ENCODE peak calls at places on chromosomes 6 and 20, in ten cellular contexts. One of them, this sample, is unnamed.

GRCh38 chr20:13295637-13296036 is 74.6 kb downstream of the ISM1 start:
- DNase-seq in Calu3: no peak
- DNase-seq in brain microvascular endothelial cell: no peak
- DNase-seq in glutamatergic neuron: no peak
- DNase-seq in stimulated activated CD8-positive, alpha-beta memory T cell treated with anti-CD3 and anti-CD28 coated beads, Interleukin-4, amount 100 ng/mL, for 24 hours: no peak
- DNase-seq in NCI-H2029: no peak
- DNase-seq in GM10248: no peak
- DNase-seq in tibial nerve: no peak
- DNase-seq in skeletal muscle cell: no peak
- DNase-seq in cardiac muscle cell: no peak
- DNase-seq in this sample: no peak

GRCh38 chr20:33753763-33754162 is 22.0 kb downstream of the ZNF341 start:
- DNase-seq in Calu3: no peak
- DNase-seq in brain microvascular endothelial cell: peak; percentile 53
- DNase-seq in glutamatergic neuron: no peak
- DNase-seq in stimulated activated CD8-positive, alpha-beta memory T cell treated with anti-CD3 and anti-CD28 coated beads, Interleukin-4, amount 100 ng/mL, for 24 hours: no peak
- DNase-seq in NCI-H2029: no peak
- DNase-seq in GM10248: no peak
- DNase-seq in tibial nerve: no peak
- DNase-seq in skeletal muscle cell: no peak
- DNase-seq in cardiac muscle cell: no peak
- DNase-seq in this sample: no peak

GRCh38 chr20:44218441-44218840 is 7.9 kb upstream of the OSER1 start:
- DNase-seq in Calu3: no peak
- DNase-seq in brain microvascular endothelial cell: no peak
- DNase-seq in glutamatergic neuron: no peak
- DNase-seq in stimulated activated CD8-positive, alpha-beta memory T cell treated with anti-CD3 and anti-CD28 coated beads, Interleukin-4, amount 100 ng/mL, for 24 hours: no peak
- DNase-seq in NCI-H2029: no peak
- DNase-seq in GM10248: no peak
- DNase-seq in tibial nerve: no peak
- DNase-seq in skeletal muscle cell: no peak
- DNase-seq in cardiac muscle cell: no peak
- DNase-seq in this sample: no peak

GRCh38 chr6:136787726-136788068 is 4.6 kb downstream of the MAP3K5 start:
- DNase-seq in Calu3: no peak
- DNase-seq in brain microvascular endothelial cell: no peak
- DNase-seq in glutamatergic neuron: no peak
- DNase-seq in stimulated activated CD8-positive, alpha-beta memory T cell treated with anti-CD3 and anti-CD28 coated beads, Interleukin-4, amount 100 ng/mL, for 24 hours: no peak
- DNase-seq in NCI-H2029: no peak
- DNase-seq in GM10248: no peak
- DNase-seq in tibial nerve: no peak
- DNase-seq in skeletal muscle cell: no peak
- DNase-seq in cardiac muscle cell: no peak
- DNase-seq in this sample: no peak

GRCh38 chr6:1230281-1230680 is 81.6 kb upstream of the FOXQ1 start:
- DNase-seq in Calu3: no peak
- DNase-seq in brain microvascular endothelial cell: no peak
- DNase-seq in glutamatergic neuron: no peak
- DNase-seq in stimulated activated CD8-positive, alpha-beta memory T cell treated with anti-CD3 and anti-CD28 coated beads, Interleukin-4, amount 100 ng/mL, for 24 hours: no peak
- DNase-seq in NCI-H2029: no peak
- DNase-seq in GM10248: no peak
- DNase-seq in tibial nerve: no peak
- DNase-seq in skeletal muscle cell: no peak
- DNase-seq in cardiac muscle cell: no peak
- DNase-seq in this sample: no peak

GRCh38 chr20:63778034-63778752 is 38.6 kb downstream of the SLC2A4RG start:
- DNase-seq in Calu3: no peak
- DNase-seq in brain microvascular endothelial cell: no peak
- DNase-seq in glutamatergic neuron: no peak
- DNase-seq in stimulated activated CD8-positive, alpha-beta memory T cell treated with anti-CD3 and anti-CD28 coated beads, Interleukin-4, amount 100 ng/mL, for 24 hours: no peak
- DNase-seq in NCI-H2029: no peak
- DNase-seq in GM10248: no peak
- DNase-seq in tibial nerve: no peak
- DNase-seq in skeletal muscle cell: no peak
- DNase-seq in cardiac muscle cell: no peak
- DNase-seq in this sample: no peak

GRCh38 chr6:34512738-34513115 is 43.4 kb downstream of the SPDEF start:
- DNase-seq in Calu3: no peak
- DNase-seq in brain microvascular endothelial cell: no peak
- DNase-seq in glutamatergic neuron: no peak
- DNase-seq in stimulated activated CD8-positive, alpha-beta memory T cell treated with anti-CD3 and anti-CD28 coated beads, Interleukin-4, amount 100 ng/mL, for 24 hours: no peak
- DNase-seq in NCI-H2029: no peak
- DNase-seq in GM10248: no peak
- DNase-seq in tibial nerve: no peak
- DNase-seq in skeletal muscle cell: no peak
- DNase-seq in cardiac muscle cell: no peak
- DNase-seq in this sample: no peak

GRCh38 chr6:27145731-27146455 is 101.6 kb upstream of the PRSS16 start:
- DNase-seq in Calu3: peak; percentile 75
- DNase-seq in brain microvascular endothelial cell: peak; percentile 80
- DNase-seq in glutamatergic neuron: no peak
- DNase-seq in stimulated activated CD8-positive, alpha-beta memory T cell treated with anti-CD3 and anti-CD28 coated beads, Interleukin-4, amount 100 ng/mL, for 24 hours: no peak
- DNase-seq in NCI-H2029: peak; percentile 94
- DNase-seq in GM10248: peak; percentile 49
- DNase-seq in tibial nerve: peak; percentile 46
- DNase-seq in skeletal muscle cell: peak; percentile 71
- DNase-seq in cardiac muscle cell: peak; percentile 94
- DNase-seq in this sample: no peak

GRCh38 chr20:13302647-13303425 is 81.8 kb downstream of the ISM1 start:
- DNase-seq in Calu3: peak; percentile 46
- DNase-seq in brain microvascular endothelial cell: peak; percentile 10
- DNase-seq in glutamatergic neuron: peak; percentile 69
- DNase-seq in stimulated activated CD8-positive, alpha-beta memory T cell treated with anti-CD3 and anti-CD28 coated beads, Interleukin-4, amount 100 ng/mL, for 24 hours: peak; percentile 2
- DNase-seq in NCI-H2029: peak; percentile 22
- DNase-seq in GM10248: peak; percentile 50
- DNase-seq in tibial nerve: no peak
- DNase-seq in skeletal muscle cell: no peak
- DNase-seq in cardiac muscle cell: peak; percentile 27
- DNase-seq in this sample: peak; percentile 19

GRCh38 chr6:135117413-135117968 is 62.9 kb upstream of the HBS1L start:
- DNase-seq in Calu3: no peak
- DNase-seq in brain microvascular endothelial cell: no peak
- DNase-seq in glutamatergic neuron: no peak
- DNase-seq in stimulated activated CD8-positive, alpha-beta memory T cell treated with anti-CD3 and anti-CD28 coated beads, Interleukin-4, amount 100 ng/mL, for 24 hours: no peak
- DNase-seq in NCI-H2029: no peak
- DNase-seq in GM10248: no peak
- DNase-seq in tibial nerve: no peak
- DNase-seq in skeletal muscle cell: no peak
- DNase-seq in cardiac muscle cell: no peak
- DNase-seq in this sample: no peak

GRCh38 chr6:132687306-132687705 is 26.5 kb downstream of the VNN1 start:
- DNase-seq in Calu3: peak; percentile 28
- DNase-seq in brain microvascular endothelial cell: peak; percentile 61
- DNase-seq in glutamatergic neuron: no peak
- DNase-seq in stimulated activated CD8-positive, alpha-beta memory T cell treated with anti-CD3 and anti-CD28 coated beads, Interleukin-4, amount 100 ng/mL, for 24 hours: no peak
- DNase-seq in NCI-H2029: no peak
- DNase-seq in GM10248: no peak
- DNase-seq in tibial nerve: no peak
- DNase-seq in skeletal muscle cell: peak; percentile 16
- DNase-seq in cardiac muscle cell: peak; percentile 85
- DNase-seq in this sample: no peak

GRCh38 chr6:40498148-40498547 is 89.0 kb downstream of the LRFN2 start:
- DNase-seq in Calu3: no peak
- DNase-seq in brain microvascular endothelial cell: no peak
- DNase-seq in glutamatergic neuron: no peak
- DNase-seq in stimulated activated CD8-positive, alpha-beta memory T cell treated with anti-CD3 and anti-CD28 coated beads, Interleukin-4, amount 100 ng/mL, for 24 hours: no peak
- DNase-seq in NCI-H2029: no peak
- DNase-seq in GM10248: no peak
- DNase-seq in tibial nerve: no peak
- DNase-seq in skeletal muscle cell: no peak
- DNase-seq in cardiac muscle cell: no peak
- DNase-seq in this sample: no peak

GRCh38 chr6:26552205-26552604 is 14.0 kb downstream of the HMGN4 start:
- DNase-seq in Calu3: no peak
- DNase-seq in brain microvascular endothelial cell: no peak
- DNase-seq in glutamatergic neuron: no peak
- DNase-seq in stimulated activated CD8-positive, alpha-beta memory T cell treated with anti-CD3 and anti-CD28 coated beads, Interleukin-4, amount 100 ng/mL, for 24 hours: no peak
- DNase-seq in NCI-H2029: no peak
- DNase-seq in GM10248: no peak
- DNase-seq in tibial nerve: no peak
- DNase-seq in skeletal muscle cell: no peak
- DNase-seq in cardiac muscle cell: no peak
- DNase-seq in this sample: no peak

GRCh38 chr20:61801857-61802442 is 263.7 kb downstream of the TAF4 start:
- DNase-seq in Calu3: no peak
- DNase-seq in brain microvascular endothelial cell: no peak
- DNase-seq in glutamatergic neuron: peak; percentile 6
- DNase-seq in stimulated activated CD8-positive, alpha-beta memory T cell treated with anti-CD3 and anti-CD28 coated beads, Interleukin-4, amount 100 ng/mL, for 24 hours: no peak
- DNase-seq in NCI-H2029: no peak
- DNase-seq in GM10248: no peak
- DNase-seq in tibial nerve: no peak
- DNase-seq in skeletal muscle cell: no peak
- DNase-seq in cardiac muscle cell: no peak
- DNase-seq in this sample: no peak

GRCh38 chr6:139519571-139520031 is 145.2 kb upstream of the CITED2 start:
- DNase-seq in Calu3: no peak
- DNase-seq in brain microvascular endothelial cell: no peak
- DNase-seq in glutamatergic neuron: no peak
- DNase-seq in stimulated activated CD8-positive, alpha-beta memory T cell treated with anti-CD3 and anti-CD28 coated beads, Interleukin-4, amount 100 ng/mL, for 24 hours: no peak
- DNase-seq in NCI-H2029: no peak
- DNase-seq in GM10248: no peak
- DNase-seq in tibial nerve: no peak
- DNase-seq in skeletal muscle cell: no peak
- DNase-seq in cardiac muscle cell: peak; percentile 85
- DNase-seq in this sample: no peak

GRCh38 chr6:142419071-142419470 is 117.3 kb downstream of the ADGRG6 start:
- DNase-seq in Calu3: no peak
- DNase-seq in brain microvascular endothelial cell: no peak
- DNase-seq in glutamatergic neuron: no peak
- DNase-seq in stimulated activated CD8-positive, alpha-beta memory T cell treated with anti-CD3 and anti-CD28 coated beads, Interleukin-4, amount 100 ng/mL, for 24 hours: no peak
- DNase-seq in NCI-H2029: no peak
- DNase-seq in GM10248: no peak
- DNase-seq in tibial nerve: no peak
- DNase-seq in skeletal muscle cell: no peak
- DNase-seq in cardiac muscle cell: no peak
- DNase-seq in this sample: no peak

GRCh38 chr20:25246182-25246943 is 1.5 kb upstream of the PYGB start:
- DNase-seq in Calu3: no peak
- DNase-seq in brain microvascular endothelial cell: no peak
- DNase-seq in glutamatergic neuron: no peak
- DNase-seq in stimulated activated CD8-positive, alpha-beta memory T cell treated with anti-CD3 and anti-CD28 coated beads, Interleukin-4, amount 100 ng/mL, for 24 hours: no peak
- DNase-seq in NCI-H2029: no peak
- DNase-seq in GM10248: no peak
- DNase-seq in tibial nerve: no peak
- DNase-seq in skeletal muscle cell: no peak
- DNase-seq in cardiac muscle cell: no peak
- DNase-seq in this sample: no peak

GRCh38 chr20:50676888-50677287 is 14.5 kb downstream of the RIPOR3 start:
- DNase-seq in Calu3: no peak
- DNase-seq in brain microvascular endothelial cell: no peak
- DNase-seq in glutamatergic neuron: no peak
- DNase-seq in stimulated activated CD8-positive, alpha-beta memory T cell treated with anti-CD3 and anti-CD28 coated beads, Interleukin-4, amount 100 ng/mL, for 24 hours: no peak
- DNase-seq in NCI-H2029: no peak
- DNase-seq in GM10248: no peak
- DNase-seq in tibial nerve: no peak
- DNase-seq in skeletal muscle cell: no peak
- DNase-seq in cardiac muscle cell: no peak
- DNase-seq in this sample: no peak

GRCh38 chr6:25147191-25147590 is 132.0 kb upstream of the CARMIL1 start:
- DNase-seq in Calu3: no peak
- DNase-seq in brain microvascular endothelial cell: no peak
- DNase-seq in glutamatergic neuron: no peak
- DNase-seq in stimulated activated CD8-positive, alpha-beta memory T cell treated with anti-CD3 and anti-CD28 coated beads, Interleukin-4, amount 100 ng/mL, for 24 hours: no peak
- DNase-seq in NCI-H2029: no peak
- DNase-seq in GM10248: peak; percentile 27
- DNase-seq in tibial nerve: no peak
- DNase-seq in skeletal muscle cell: no peak
- DNase-seq in cardiac muscle cell: no peak
- DNase-seq in this sample: no peak

GRCh38 chr6:30782425-30783014 is 38.2 kb upstream of the IER3 start:
- DNase-seq in Calu3: peak; percentile 60
- DNase-seq in brain microvascular endothelial cell: no peak
- DNase-seq in glutamatergic neuron: no peak
- DNase-seq in stimulated activated CD8-positive, alpha-beta memory T cell treated with anti-CD3 and anti-CD28 coated beads, Interleukin-4, amount 100 ng/mL, for 24 hours: no peak
- DNase-seq in NCI-H2029: no peak
- DNase-seq in GM10248: no peak
- DNase-seq in tibial nerve: no peak
- DNase-seq in skeletal muscle cell: no peak
- DNase-seq in cardiac muscle cell: peak; percentile 48
- DNase-seq in this sample: no peak

GRCh38 chr6:71284785-71285184 is 3.8 kb upstream of the OGFRL1 start:
- DNase-seq in Calu3: no peak
- DNase-seq in brain microvascular endothelial cell: no peak
- DNase-seq in glutamatergic neuron: no peak
- DNase-seq in stimulated activated CD8-positive, alpha-beta memory T cell treated with anti-CD3 and anti-CD28 coated beads, Interleukin-4, amount 100 ng/mL, for 24 hours: no peak
- DNase-seq in NCI-H2029: no peak
- DNase-seq in GM10248: no peak
- DNase-seq in tibial nerve: no peak
- DNase-seq in skeletal muscle cell: no peak
- DNase-seq in cardiac muscle cell: peak; percentile 34
- DNase-seq in this sample: no peak

GRCh38 chr6:156283091-156283490 is 494.1 kb upstream of the ARID1B start:
- DNase-seq in Calu3: no peak
- DNase-seq in brain microvascular endothelial cell: no peak
- DNase-seq in glutamatergic neuron: no peak
- DNase-seq in stimulated activated CD8-positive, alpha-beta memory T cell treated with anti-CD3 and anti-CD28 coated beads, Interleukin-4, amount 100 ng/mL, for 24 hours: no peak
- DNase-seq in NCI-H2029: no peak
- DNase-seq in GM10248: no peak
- DNase-seq in tibial nerve: no peak
- DNase-seq in skeletal muscle cell: no peak
- DNase-seq in cardiac muscle cell: no peak
- DNase-seq in this sample: no peak

GRCh38 chr20:41047975-41048305 is 19.3 kb downstream of the TOP1 start:
- DNase-seq in Calu3: no peak
- DNase-seq in brain microvascular endothelial cell: no peak
- DNase-seq in glutamatergic neuron: no peak
- DNase-seq in stimulated activated CD8-positive, alpha-beta memory T cell treated with anti-CD3 and anti-CD28 coated beads, Interleukin-4, amount 100 ng/mL, for 24 hours: no peak
- DNase-seq in NCI-H2029: no peak
- DNase-seq in GM10248: peak; percentile 35
- DNase-seq in tibial nerve: no peak
- DNase-seq in skeletal muscle cell: no peak
- DNase-seq in cardiac muscle cell: peak; percentile 44
- DNase-seq in this sample: no peak

This sample was measured in progenitor cell of endocrine pancreas.